ENCODE peak calls at places on chromosomes 3 and 15, in ten cellular contexts. R is IMR-90, E is A549, T is lower leg skin, W is suprapubic skin, U is spleen, K is Peyer's patch, X is heart left ventricle, B is H1, I is GM12878. C is an unnamed sample.
A peak's percentile ranks its signal among the peaks of the same experiment; 100 is the strongest.

GRCh38 chr3:148211725-148212124 is 486.0 kb upstream of the AGTR1 start:
- DNase-seq in R (peak; percentile 17), E (no peak), T (no peak), W (no peak), U (no peak), K (no peak), X (no peak), B (no peak), I (no peak), C (no peak)

GRCh38 chr3:53250453-53250852 is 5.4 kb downstream of the TKT start:
- DNase-seq in R (no peak), E (no peak), T (no peak), W (no peak), U (no peak), K (no peak), X (no peak), B (no peak), I (no peak), C (no peak)

GRCh38 chr3:71045917-71046282 is 537.6 kb downstream of the FOXP1 start:
- DNase-seq in R (no peak), E (no peak), T (no peak), W (no peak), U (no peak), K (no peak), X (no peak), B (no peak), I (no peak), C (no peak)

GRCh38 chr15:36954486-36954885 is 145.9 kb downstream of the MEIS2 start:
- DNase-seq in R (peak; percentile 62), E (peak; percentile 0), T (no peak), W (no peak), U (no peak), K (no peak), X (no peak), B (no peak), I (no peak), C (no peak)

GRCh38 chr3:123096701-123097100 is 29.9 kb downstream of the PDIA5 start:
- DNase-seq in R (peak; percentile 75), E (no peak), T (no peak), W (no peak), U (peak; percentile 69), K (no peak), X (peak; percentile 83), B (no peak), I (no peak), C (peak; percentile 66)

GRCh38 chr3:22922317-22922716 is 280.8 kb upstream of the UBE2E2 start:
- DNase-seq in R (peak; percentile 9), E (peak; percentile 18), T (no peak), W (no peak), U (no peak), K (no peak), X (no peak), B (no peak), I (no peak), C (no peak)

GRCh38 chr3:30352919-30353318 is 253.5 kb upstream of the TGFBR2 start:
- DNase-seq in R (no peak), E (no peak), T (no peak), W (no peak), U (no peak), K (no peak), X (no peak), B (no peak), I (no peak), C (no peak)

GRCh38 chr3:73101916-73102315 is 40.5 kb downstream of the EBLN2 start:
- DNase-seq in R (no peak), E (no peak), T (no peak), W (no peak), U (no peak), K (no peak), X (no peak), B (no peak), I (no peak), C (no peak)

GRCh38 chr3:129280183-129280582 is 1.5 kb downstream of the HMCES start:
- DNase-seq in R (no peak), E (no peak), T (no peak), W (no peak), U (no peak), K (no peak), X (no peak), B (no peak), I (no peak), C (no peak)

GRCh38 chr3:129278439-129278969 is at the start of gene HMCES:
- DNase-seq in R (peak; percentile 81), E (peak; percentile 82), T (peak; percentile 98), W (peak; percentile 95), U (peak; percentile 99), K (peak; percentile 93), X (peak; percentile 98), B (peak; percentile 66), I (peak; percentile 31), C (peak; percentile 93)

GRCh38 chr3:129281726-129282125 is 3.1 kb downstream of the HMCES start:
- DNase-seq in R (no peak), E (no peak), T (no peak), W (no peak), U (no peak), K (no peak), X (no peak), B (no peak), I (no peak), C (no peak)

GRCh38 chr3:129277829-129278271 is 820 bp upstream of the HMCES start:
- DNase-seq in R (peak; percentile 19), E (peak; percentile 8), T (no peak), W (peak; percentile 59), U (peak; percentile 79), K (no peak), X (no peak), B (no peak), I (no peak), C (no peak)

GRCh38 chr3:129278970-129279906 is 568 bp downstream of the HMCES start:
- DNase-seq in R (peak; percentile 67), E (peak; percentile 56), T (peak; percentile 89), W (peak; percentile 72), U (peak; percentile 91), K (peak; percentile 46), X (peak; percentile 73), B (peak; percentile 34), I (no peak), C (peak; percentile 40)
- TF ChIP-seq POLR2A in R (peak; percentile 77), E (peak; percentile 35), T (no peak), W (no peak), U (no peak), K (no peak), X (peak; percentile 75), B (peak; percentile 22), I (peak; percentile 25), C (peak; percentile 60)

DNA sequence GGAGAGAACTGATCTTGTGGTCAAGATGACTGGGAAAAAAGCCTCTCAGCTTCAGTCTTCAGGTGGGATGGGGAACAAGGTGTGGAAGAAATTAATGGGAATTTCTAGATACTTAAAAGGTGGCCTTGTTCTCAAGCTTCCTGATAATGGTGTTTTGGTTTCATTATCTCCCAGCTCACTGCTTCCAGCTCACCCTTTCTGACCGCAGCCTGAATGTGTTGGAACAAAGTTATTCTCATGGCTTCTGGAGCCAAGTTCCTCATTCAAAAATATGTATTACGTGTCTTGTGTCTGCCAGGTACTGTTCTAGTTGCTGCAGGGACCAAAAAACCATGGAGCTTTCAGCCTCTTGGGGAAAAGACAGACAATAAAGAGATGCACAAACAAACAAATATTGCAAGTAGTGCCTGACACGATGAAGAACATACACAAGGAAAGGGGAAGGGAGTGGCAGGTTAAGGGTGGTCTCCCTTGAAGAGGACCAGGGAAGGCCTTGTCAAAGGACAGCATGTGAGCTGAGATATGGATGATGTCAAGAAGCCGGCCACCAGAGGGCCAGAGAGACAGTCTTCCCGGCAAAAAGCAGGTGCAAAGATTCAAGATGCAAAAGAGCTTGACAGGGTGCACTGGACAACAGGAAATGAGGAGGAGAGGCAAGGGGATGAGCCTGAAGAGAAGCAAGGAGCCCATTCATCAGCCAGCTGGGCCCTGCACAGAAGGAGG is 35.5 kb downstream of the ARRDC4 start:
- DNase-seq in R (no peak), E (peak; percentile 36), T (no peak), W (no peak), U (no peak), K (no peak), X (no peak), B (no peak), I (no peak), C (peak; percentile 10)
- TF ChIP-seq CTCF in R (no peak), E (no peak), T (no peak), W (no peak), U (no peak), K (peak; percentile 14), X (peak; percentile 32), B (peak; percentile 53), I (peak; percentile 1), C (no peak)

DNA sequence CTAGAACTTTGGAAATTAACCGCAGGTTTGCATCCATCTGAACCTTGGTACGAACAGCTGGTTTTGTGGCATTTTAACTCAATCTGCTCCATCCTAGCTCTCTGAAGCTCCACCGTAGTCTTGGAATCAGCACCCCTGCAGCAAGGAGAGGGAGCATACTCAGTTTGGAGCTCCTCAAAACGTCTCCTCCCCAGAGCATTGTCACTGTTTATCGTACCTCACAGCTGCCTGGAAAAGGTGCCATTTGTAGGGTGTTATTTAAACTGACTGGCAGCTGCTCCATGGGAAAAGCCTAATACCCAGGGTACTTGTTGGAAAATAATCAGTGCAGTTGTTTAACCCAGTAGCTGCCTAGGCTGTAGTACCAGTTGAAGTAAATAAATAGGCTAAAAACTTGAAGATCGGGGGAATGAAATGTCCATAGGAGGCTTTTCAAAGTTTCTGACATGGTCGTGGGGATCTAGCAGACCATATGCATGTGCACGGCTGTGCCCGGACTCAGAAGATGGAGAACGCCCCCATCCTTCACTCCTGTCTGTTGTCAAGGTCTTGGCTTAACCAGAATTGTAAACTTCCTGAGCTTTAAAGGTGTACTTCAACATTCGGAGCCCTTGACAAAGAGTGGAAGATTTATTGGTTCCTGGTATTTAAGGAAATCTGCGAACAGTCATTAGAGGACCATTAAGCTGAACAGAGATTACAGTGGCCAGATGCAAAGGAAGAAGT is 43.9 kb downstream of the GHSR start:
- DNase-seq in R (no peak), E (no peak), T (no peak), W (no peak), U (no peak), K (no peak), X (no peak), B (no peak), I (no peak), C (no peak)
- H3K4me3 ChIP-seq in R (no peak overlapping the region), E (no peak overlapping the region), T (no peak overlapping the region), W (no peak overlapping the region), U (no peak overlapping the region), K (no peak overlapping the region), X (no peak overlapping the region), B (no peak overlapping the region), I (no peak overlapping the region), C (no peak overlapping the region)

GRCh38 chr15:49327927-49328326 is 95.1 kb upstream of the FGF7 start:
- DNase-seq in R (no peak), E (no peak), T (no peak), W (no peak), U (no peak), K (no peak), X (no peak), B (no peak), I (no peak), C (no peak)

GRCh38 chr15:49328941-49329340 is 94.1 kb upstream of the FGF7 start:
- DNase-seq in R (no peak), E (no peak), T (no peak), W (no peak), U (no peak), K (no peak), X (no peak), B (peak; percentile 7), I (no peak), C (no peak)

GRCh38 chr15:49330166-49330565 is 92.9 kb upstream of the FGF7 start:
- DNase-seq in R (peak; percentile 31), E (no peak), T (no peak), W (no peak), U (no peak), K (no peak), X (no peak), B (no peak), I (no peak), C (no peak)

DNA sequence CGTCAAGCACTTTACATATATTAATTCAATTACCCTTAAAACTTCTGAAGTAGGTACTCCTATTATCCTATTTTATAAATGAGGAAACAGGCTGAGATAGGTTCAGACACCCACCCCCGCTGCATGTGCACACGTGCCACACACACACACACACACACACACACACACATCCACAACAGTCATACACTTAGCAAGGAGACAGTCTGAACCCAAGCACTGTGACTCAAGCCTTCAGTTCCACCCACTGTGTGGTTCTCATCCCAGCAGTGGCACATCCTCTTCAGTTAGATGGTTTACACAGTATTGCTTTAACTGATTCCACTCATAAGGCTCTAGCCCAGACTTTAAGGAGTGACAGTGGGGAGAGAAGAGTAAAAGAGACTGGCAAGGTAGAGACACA is 91.1 kb upstream of the FGF7 start:
- DNase-seq in R (peak; percentile 49), E (no peak), T (no peak), W (no peak), U (no peak), K (no peak), X (no peak), B (no peak), I (no peak), C (no peak)
- TF ChIP-seq POLR2A in R (no peak), E (no peak), T (no peak), W (no peak), U (no peak), K (no peak), X (no peak), B (no peak), I (no peak), C (no peak)